ENCODE peak calls at places on chromosomes 2 and 18, in seven cellular contexts. One of them, this sample, is unnamed.

GRCh38 chr2:109182426-109182825 is 53.4 kb downstream of the SH3RF3 start:
- DNase-seq in T-helper 17 cell: no peak
- DNase-seq in caudate nucleus: no peak
- DNase-seq in ELR: peak
- DNase-seq in AG09309: no peak
- DNase-seq in putamen: no peak
- DNase-seq in tibial artery: no peak
- DNase-seq in this sample: no peak

GRCh38 chr2:27175330-27175729 is 26.5 kb downstream of the TCF23 start:
- DNase-seq in AG09309: no peak
- DNase-seq in ELR: no peak
- DNase-seq in putamen: no peak
- DNase-seq in tibial artery: peak
- DNase-seq in T-helper 17 cell: no peak
- DNase-seq in caudate nucleus: no peak
- DNase-seq in this sample: no peak

GRCh38 chr2:118112771-118113334 is 24.6 kb downstream of the INSIG2 start:
- DNase-seq in T-helper 17 cell: no peak
- DNase-seq in ELR: peak
- DNase-seq in AG09309: peak
- DNase-seq in caudate nucleus: no peak
- DNase-seq in putamen: no peak
- DNase-seq in tibial artery: no peak
- DNase-seq in this sample: no peak

GRCh38 chr2:42921162-42921550 is 128.8 kb upstream of the HAAO start:
- DNase-seq in caudate nucleus: no peak
- DNase-seq in putamen: no peak
- DNase-seq in T-helper 17 cell: no peak
- DNase-seq in AG09309: no peak
- DNase-seq in tibial artery: no peak
- DNase-seq in ELR: no peak
- DNase-seq in this sample: no peak

GRCh38 chr2:226712941-226713340 is 86.7 kb downstream of the IRS1 start:
- DNase-seq in tibial artery: no peak
- DNase-seq in AG09309: no peak
- DNase-seq in putamen: no peak
- DNase-seq in T-helper 17 cell: no peak
- DNase-seq in ELR: no peak
- DNase-seq in caudate nucleus: no peak
- DNase-seq in this sample: no peak

GRCh38 chr18:79405781-79406575 is 10.2 kb downstream of the NFATC1 start:
- DNase-seq in ELR: no peak
- DNase-seq in putamen: peak
- DNase-seq in AG09309: no peak
- DNase-seq in caudate nucleus: no peak
- DNase-seq in tibial artery: peak
- DNase-seq in T-helper 17 cell: peak
- DNase-seq in this sample: peak

GRCh38 chr2:65638438-65638837 is 206.0 kb upstream of the SPRED2 start:
- DNase-seq in ELR: peak
- DNase-seq in putamen: no peak
- DNase-seq in caudate nucleus: no peak
- DNase-seq in tibial artery: no peak
- DNase-seq in T-helper 17 cell: no peak
- DNase-seq in AG09309: no peak
- DNase-seq in this sample: no peak

GRCh38 chr2:241675885-241676284 is 10.7 kb downstream of the DTYMK start:
- DNase-seq in ELR: no peak
- DNase-seq in AG09309: no peak
- DNase-seq in putamen: no peak
- DNase-seq in tibial artery: no peak
- DNase-seq in caudate nucleus: no peak
- DNase-seq in T-helper 17 cell: no peak
- DNase-seq in this sample: no peak

GRCh38 chr2:138516030-138516704 is 14.6 kb downstream of the SPOPL start:
- DNase-seq in ELR: peak
- DNase-seq in tibial artery: no peak
- DNase-seq in AG09309: no peak
- DNase-seq in putamen: no peak
- DNase-seq in caudate nucleus: no peak
- DNase-seq in T-helper 17 cell: no peak
- DNase-seq in this sample: no peak